ENCODE peak calls at places on chromosome 17, in seven cellular contexts. F is mesenchymal stem cell, J is H1, H is IMR-90, B is mesendoderm, A is H9, I is trophoblast cell. L is an unnamed sample.

GRCh38 chr17:17783825-17784598 is 52.8 kb downstream of the SREBF1 start:
- DNase-seq in F (peak; percentile 68), J (no peak), H (no peak), B (peak; percentile 66), A (peak; percentile 67), I (no peak), L (peak; percentile 67)

GRCh38 chr17:13016881-13017622 is 775 bp downstream of the ELAC2 start:
- DNase-seq in F (peak; percentile 59), J (no peak), H (peak; percentile 10), B (no peak), A (peak; percentile 9), I (no peak), L (no peak)

GRCh38 chr17:35808240-35808961 is 883 bp upstream of the TAF15 start:
- DNase-seq in F (no peak), J (no peak), H (no peak), B (no peak), A (no peak), I (no peak), L (no peak)

GRCh38 chr17:38578229-38578628 is 27.5 kb downstream of the SRCIN1 start:
- DNase-seq in F (peak; percentile 6), J (no peak), H (no peak), B (peak; percentile 91), A (peak; percentile 95), I (peak; percentile 47), L (no peak)

GRCh38 chr17:52157603-52158449 is 688 bp downstream of the CA10 start:
- DNase-seq in F (no peak), J (peak; percentile 72), H (no peak), B (peak; percentile 32), A (peak; percentile 73), I (no peak), L (peak; percentile 18)

GRCh38 chr17:50620848-50621247 is 13.8 kb upstream of the ABCC3 start:
- DNase-seq in F (no peak), J (peak; percentile 84), H (no peak), B (peak; percentile 53), A (peak; percentile 80), I (no peak), L (no peak)

GRCh38 chr17:77829871-77830799 is 128.4 kb upstream of the TNRC6C start:
- DNase-seq in F (peak; percentile 65), J (no peak), H (peak; percentile 72), B (no peak), A (no peak), I (no peak), L (no peak)

GRCh38 chr17:4249452-4250029 is 14.2 kb downstream of the ANKFY1 start:
- DNase-seq in F (peak; percentile 61), J (no peak), H (peak; percentile 38), B (peak; percentile 58), A (no peak), I (peak; percentile 70), L (peak; percentile 8)

GRCh38 chr17:38798614-38799500 is 499 bp downstream of the PIP4K2B start:
- DNase-seq in F (peak; percentile 67), J (no peak), H (peak; percentile 35), B (peak; percentile 57), A (peak; percentile 53), I (peak; percentile 27), L (peak; percentile 17)

GRCh38 chr17:4305224-4305623 is 41.4 kb upstream of the ANKFY1 start:
- DNase-seq in F (no peak), J (no peak), H (peak; percentile 36), B (no peak), A (no peak), I (no peak), L (no peak)

GRCh38 chr17:48612854-48613691 is 2.0 kb downstream of the HOXB8 start:
- DNase-seq in F (peak; percentile 67), J (no peak), H (peak; percentile 61), B (peak; percentile 76), A (peak; percentile 76), I (peak; percentile 52), L (no peak)

GRCh38 chr17:61416540-61417363 is 17.1 kb downstream of the TBX2 start:
- DNase-seq in F (peak; percentile 91), J (peak; percentile 95), H (peak; percentile 87), B (peak; percentile 95), A (peak; percentile 98), I (peak; percentile 96), L (peak; percentile 93)

GRCh38 chr17:32870969-32871368 is 6.0 kb downstream of the MYO1D start:
- DNase-seq in F (peak; percentile 23), J (no peak), H (no peak), B (no peak), A (no peak), I (peak; percentile 26), L (no peak)

GRCh38 chr17:76104140-76104895 is 731 bp upstream of the EXOC7 start:
- DNase-seq in F (no peak), J (no peak), H (no peak), B (no peak), A (no peak), I (no peak), L (no peak)

GRCh38 chr17:3660311-3660891 is 8.0 kb downstream of the TAX1BP3 start:
- DNase-seq in F (no peak), J (no peak), H (no peak), B (no peak), A (peak; percentile 31), I (no peak), L (no peak)

GRCh38 chr17:4987767-4988083 is 250 bp upstream of the CAMTA2 start:
- DNase-seq in F (no peak), J (no peak), H (no peak), B (no peak), A (no peak), I (no peak), L (no peak)

GRCh38 chr17:32824334-32824733 is 52.6 kb downstream of the MYO1D start:
- DNase-seq in F (no peak), J (no peak), H (no peak), B (no peak), A (no peak), I (no peak), L (no peak)

GRCh38 chr17:47285003-47285402 is 31.4 kb downstream of the ITGB3 start:
- DNase-seq in F (no peak), J (no peak), H (no peak), B (no peak), A (no peak), I (no peak), L (no peak)

GRCh38 chr17:348692-349425 is 3.7 kb downstream of the RPH3AL start:
- DNase-seq in F (peak; percentile 66), J (no peak), H (no peak), B (no peak), A (peak; percentile 29), I (no peak), L (no peak)

GRCh38 chr17:48378238-48378637 is 51.8 kb downstream of the SKAP1 start:
- DNase-seq in F (no peak), J (no peak), H (no peak), B (no peak), A (no peak), I (no peak), L (no peak)

GRCh38 chr17:73350864-73351263 is 39.1 kb upstream of the CDC42EP4 start:
- DNase-seq in F (no peak), J (no peak), H (no peak), B (no peak), A (no peak), I (no peak), L (no peak)

GRCh38 chr17:21353326-21354010 is 22.7 kb upstream of the KCNJ12 start:
- DNase-seq in F (no peak), J (no peak), H (no peak), B (no peak), A (no peak), I (peak; percentile 57), L (no peak)

GRCh38 chr17:13952252-13952721 is 117.0 kb upstream of the COX10 start:
- DNase-seq in F (no peak), J (no peak), H (no peak), B (no peak), A (no peak), I (no peak), L (no peak)

DNA sequence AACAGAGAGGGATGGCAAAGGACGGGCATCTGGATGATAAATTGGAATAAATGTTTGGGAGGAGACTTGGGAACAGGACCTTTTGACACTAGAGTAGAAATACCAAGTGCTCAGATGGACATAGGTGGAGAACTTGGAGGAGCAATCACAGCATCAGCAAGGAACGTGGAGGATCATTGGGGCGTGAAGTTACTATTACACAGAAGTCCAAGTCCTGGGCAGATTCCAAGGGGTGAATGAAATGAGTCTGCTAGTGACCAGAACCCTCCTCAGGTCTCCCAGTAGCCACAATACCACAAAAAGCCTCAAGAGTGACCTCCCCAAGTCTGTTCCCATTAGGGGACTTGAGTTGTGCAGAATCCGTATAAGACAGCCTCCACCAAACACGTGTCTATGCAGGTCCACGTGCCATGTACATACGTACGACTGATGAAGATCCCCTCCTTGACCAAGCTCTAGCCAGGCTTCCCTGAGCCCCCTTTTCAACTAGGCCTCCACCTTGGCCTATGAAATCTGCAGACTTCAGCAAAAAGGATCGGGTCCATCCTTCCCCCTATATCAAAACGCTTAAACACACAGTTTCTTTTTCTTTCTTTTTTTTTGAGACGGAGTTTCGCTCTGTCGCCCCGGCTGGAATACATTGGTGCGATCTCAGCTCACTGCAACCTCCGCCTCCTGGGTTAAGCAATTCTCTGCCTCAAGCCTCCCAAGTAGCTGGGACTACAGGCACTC is 2.2 kb downstream of the C17orf67 start:
- DNase-seq in F (no peak), J (no peak), H (no peak), B (no peak), A (no peak), I (no peak), L (no peak)
- H3K18ac ChIP-seq in F (no peak overlapping the region), J (no peak overlapping the region), H (no peak overlapping the region), B (no peak overlapping the region), A (no peak overlapping the region), I (no peak overlapping the region), L (no peak overlapping the region)

GRCh38 chr17:40314557-40314953 is 5.6 kb downstream of the RARA start:
- DNase-seq in F (peak; percentile 93), J (no peak), H (peak; percentile 91), B (no peak), A (no peak), I (peak; percentile 79), L (no peak)
- H2AK5ac ChIP-seq in F (peak overlapping the region; percentile 47), J (peak overlapping the region; percentile 46), H (peak overlapping the region; percentile 94), B (no peak overlapping the region), A (no peak overlapping the region), I (no peak overlapping the region), L (peak overlapping the region; percentile 90)

DNA sequence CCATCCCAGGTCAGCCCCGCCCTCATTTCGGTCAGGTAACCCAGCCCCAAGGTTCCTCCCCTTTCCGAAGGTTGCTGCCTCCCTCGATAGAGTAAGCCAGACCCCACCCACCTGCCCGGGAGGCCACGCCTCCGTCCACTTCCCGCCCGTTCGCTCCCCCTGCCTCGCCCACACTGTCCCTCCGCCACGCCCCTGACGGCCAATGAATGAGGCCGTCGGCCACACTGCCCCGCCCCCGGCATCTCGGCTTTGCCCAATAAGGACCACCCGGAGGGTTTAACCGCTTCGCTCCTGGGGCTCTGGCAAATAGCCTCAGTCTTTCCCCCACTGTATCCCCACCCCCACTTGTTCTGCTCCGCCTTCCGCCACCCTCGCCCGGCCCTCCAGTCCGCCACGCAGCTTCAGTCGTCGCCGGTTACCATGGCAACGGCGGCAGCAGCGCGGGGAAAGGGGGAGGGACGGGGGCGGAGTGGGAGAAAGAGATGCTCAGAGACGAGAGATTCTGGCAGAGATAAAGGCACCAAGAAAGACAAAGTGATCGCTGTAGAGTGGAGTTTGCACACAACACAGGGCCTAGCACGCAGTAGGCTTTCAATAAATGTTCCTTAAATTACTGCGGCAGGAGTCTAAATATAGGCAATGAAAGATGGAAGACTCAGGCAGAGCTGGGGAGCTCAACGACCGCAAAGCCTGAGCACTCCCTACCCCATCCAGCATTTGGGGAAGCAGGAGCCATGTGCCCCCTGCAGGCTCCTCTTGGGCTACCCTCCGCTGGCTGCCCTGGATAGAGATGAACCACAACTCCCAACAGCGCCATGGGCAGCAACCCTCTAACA is 5.1 kb downstream of the DLG4 start:
- DNase-seq in F (peak; percentile 98), J (peak; percentile 100), H (peak; percentile 95), B (peak; percentile 99), A (peak; percentile 100), I (peak; percentile 98), L (peak; percentile 100)
- H3K4me2 ChIP-seq in F (peak overlapping the region; percentile 84), J (peak overlapping the region; percentile 69), H (peak overlapping the region; percentile 88), B (peak overlapping the region; percentile 61), A (peak overlapping the region; percentile 87), I (peak overlapping the region; percentile 75), L (peak overlapping the region; percentile 89)

GRCh38 chr17:70560471-70560870 is 391.1 kb downstream of the KCNJ2 start:
- DNase-seq in F (no peak), J (no peak), H (no peak), B (no peak), A (no peak), I (no peak), L (no peak)
- H3K18ac ChIP-seq in F (no peak overlapping the region), J (no peak overlapping the region), H (no peak overlapping the region), B (no peak overlapping the region), A (no peak overlapping the region), I (no peak overlapping the region), L (no peak overlapping the region)